ENCODE peak calls at places on chromosome X, in six cellular contexts. L is IMR-90, E is mesenchymal stem cell, S is trophoblast cell, F is mesendoderm, G is H1. M is an unnamed sample. For H3K4me1, the result is how much of the 10 kb centered on the place peaks cover.

GRCh38 chrX:125382889-125383288 is 63.2 kb downstream of the TEX13C start:
- DNase-seq in S (no peak), F (peak), L (no peak), G (no peak), E (no peak), M (no peak)

GRCh38 chrX:10110984-10111363 is 45.8 kb upstream of the CLCN4 start:
- DNase-seq in G (no peak), L (no peak), E (no peak), F (no peak), S (no peak), M (no peak)

GRCh38 chrX:130002541-130002940 is 20.1 kb downstream of the BCORL1 start:
- DNase-seq in G (no peak), L (no peak), E (no peak), F (no peak), S (no peak), M (no peak)

GRCh38 chrX:22534643-22535042 is 261.9 kb downstream of the CBLL2 start:
- DNase-seq in F (no peak), L (peak), S (no peak), G (no peak), E (peak), M (no peak)

GRCh38 chrX:45781901-45782553 is 581.4 kb upstream of the DIPK2B start:
- DNase-seq in E (peak), L (peak), F (peak), S (no peak), G (no peak), M (no peak)

GRCh38 chrX:261167-261857 is 19.9 kb upstream of the PLCXD1 start:
- DNase-seq in E (peak), S (no peak), F (peak), G (no peak), L (peak), M (no peak)

GRCh38 chrX:7983594-7983993 is 56.4 kb upstream of the PNPLA4 start:
- DNase-seq in G (no peak), S (no peak), L (no peak), F (no peak), E (no peak), M (no peak)

GRCh38 chrX:120504569-120504968 is 35.5 kb upstream of the LAMP2 start:
- DNase-seq in G (no peak), L (no peak), S (peak), E (no peak), F (no peak), M (no peak)

GRCh38 chrX:104510801-104511200 is 55.2 kb upstream of the IL1RAPL2 start:
- DNase-seq in E (no peak), L (no peak), F (no peak), G (no peak), S (peak), M (no peak)

GRCh38 chrX:149092179-149092578 is 412.9 kb downstream of the IDS start:
- DNase-seq in L (no peak), S (no peak), E (no peak), F (no peak), G (no peak), M (no peak)

GRCh38 chrX:40170830-40171512 is 73.2 kb upstream of the BCOR start:
- DNase-seq in L (no peak), F (peak), G (peak), E (peak), S (no peak), M (no peak)

GRCh38 chrX:23864719-23865349 is 42.9 kb downstream of the APOO start:
- DNase-seq in F (peak), G (no peak), E (no peak), L (no peak), S (no peak), M (no peak)
- H4K8ac ChIP-seq in F (no peak), G (no peak), E (no peak), L (no peak), S (no peak), M (no peak)

DNA sequence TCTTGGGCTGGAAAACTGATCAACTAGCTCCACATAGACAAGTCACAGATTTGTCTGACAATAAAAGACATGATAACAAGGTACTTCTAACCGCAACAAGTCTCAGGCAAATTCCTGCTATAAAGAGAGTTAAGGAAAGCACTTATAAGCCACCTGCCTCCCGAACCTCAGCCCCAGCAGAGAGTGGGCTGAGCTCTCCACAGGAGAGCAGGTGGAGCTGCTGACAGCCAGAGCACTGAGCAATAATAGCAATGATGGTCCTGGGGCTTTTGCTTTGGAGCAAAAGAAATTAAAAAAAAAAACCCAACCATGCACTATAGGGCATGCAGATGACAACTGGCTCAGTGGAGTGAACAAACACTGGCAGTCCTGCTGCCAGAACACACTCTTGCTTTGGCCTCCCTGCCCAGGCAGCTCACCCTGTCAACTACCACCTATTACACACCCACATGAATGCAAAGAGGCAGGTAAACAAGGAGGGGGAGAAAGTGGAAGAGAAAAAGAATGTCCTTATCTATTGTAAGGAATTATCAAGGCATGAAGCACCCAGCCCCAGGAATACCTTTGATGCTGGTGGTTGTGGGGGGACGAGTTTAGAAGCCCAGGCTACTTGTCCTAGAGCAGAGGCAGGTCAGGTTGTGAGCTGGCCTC is 135.8 kb upstream of the DGKK start:
- DNase-seq in G (no peak), S (no peak), L (no peak), F (peak), E (no peak), M (no peak)
- H3K4me3 ChIP-seq in G (no peak), S (no peak), L (no peak), F (no peak), E (no peak), M (no peak)

DNA sequence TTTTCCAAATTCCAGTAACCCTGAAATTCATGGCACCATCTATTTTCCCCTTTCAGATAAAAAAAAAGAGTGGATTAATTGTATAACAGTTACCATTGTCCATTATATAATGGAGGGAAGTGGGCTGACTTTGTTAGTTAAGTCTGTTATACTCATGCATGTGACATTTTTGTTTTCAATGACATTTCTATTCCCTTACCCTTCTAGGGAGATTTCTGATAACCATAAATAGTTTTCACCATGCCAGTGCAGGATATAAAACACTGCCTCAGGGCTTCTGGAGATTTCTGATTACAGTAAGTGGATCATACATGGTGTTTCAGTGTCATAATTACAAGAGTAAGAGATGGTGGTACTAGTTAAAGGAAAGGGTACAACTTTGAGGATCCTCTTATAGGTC is 45.5 kb downstream of the SUPT20HL1 start:
- DNase-seq in E (no peak), L (no peak), S (no peak), F (no peak), G (no peak), M (no peak)
- H3K4me1 ChIP-seq in E (under half), L (under half), S (under half), F (under half), G (under half), M (under half)

GRCh38 chrX:24647257-24648058 is at the start of gene PCYT1B:
- DNase-seq in F (peak), G (peak), L (peak), S (peak), E (peak), M (no peak)

GRCh38 chrX:24651783-24652182 is 4.6 kb upstream of the PCYT1B start:
- DNase-seq in G (no peak), E (no peak), L (no peak), S (no peak), F (no peak), M (no peak)

GRCh38 chrX:24643116-24643515 is 4.0 kb downstream of the PCYT1B start:
- DNase-seq in S (no peak), F (peak), E (peak), G (no peak), L (no peak), M (no peak)

DNA sequence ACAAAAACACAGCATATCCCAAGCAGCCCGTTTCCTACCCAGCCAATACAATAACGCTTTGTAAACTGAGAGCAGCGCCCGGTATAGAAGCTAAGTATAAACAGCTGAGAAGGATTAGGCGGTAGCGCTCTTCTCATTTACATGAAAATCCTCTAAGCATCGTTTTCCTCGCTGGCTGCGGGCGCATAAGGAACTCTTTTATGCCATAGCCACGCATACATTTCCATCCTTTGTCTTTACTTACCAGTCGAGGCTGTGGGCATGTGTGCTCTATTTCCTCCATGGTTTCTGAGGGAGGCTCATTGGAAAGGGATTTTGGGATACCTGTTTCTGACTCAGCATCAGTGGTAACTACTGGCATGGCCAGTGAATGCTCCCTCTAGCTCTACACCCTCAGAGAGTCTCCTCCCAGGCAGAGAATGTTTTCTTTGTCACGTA is 383 bp downstream of the PCYT1B start:
- DNase-seq in G (no peak), L (no peak), E (peak), F (no peak), S (no peak), M (peak)
- H4K8ac ChIP-seq in G (no peak), L (no peak), E (peak), F (no peak), S (no peak), M (no peak)

GRCh38 chrX:14819766-14820165 is 53.1 kb downstream of the FANCB start:
- DNase-seq in G (no peak), E (no peak), F (no peak), L (no peak), S (no peak), M (no peak)

GRCh38 chrX:14817559-14817958 is 55.3 kb downstream of the FANCB start:
- DNase-seq in L (no peak), S (no peak), F (no peak), G (no peak), E (no peak), M (no peak)
- H3K4me3 ChIP-seq in L (no peak), S (no peak), F (no peak), G (no peak), E (no peak), M (no peak)